ENCODE peak calls at places on chromosome 19, in seven cellular contexts. V is GM04504, D is cardiac fibroblast, B is fibroblast of pulmonary artery, C is SK-N-SH, A is endothelial cell, G is NCI-H1930. W is an unnamed sample.

GRCh38 chr19:20371911-20372310 is 193.7 kb downstream of the ZNF737 start:
- DNase-seq in V (no peak), D (no peak), B (no peak), C (no peak), A (no peak), G (no peak), W (no peak)

GRCh38 chr19:31258211-31259052 is 90.8 kb downstream of the TSHZ3 start:
- DNase-seq in V (no peak), D (no peak), B (no peak), C (peak), A (no peak), G (no peak), W (peak)

GRCh38 chr19:45593520-45593919 is 8.5 kb downstream of the GPR4 start:
- DNase-seq in V (no peak), D (no peak), B (no peak), C (no peak), A (no peak), G (no peak), W (no peak)

GRCh38 chr19:14002571-14003278 is 3.4 kb downstream of the RFX1 start:
- DNase-seq in V (no peak), D (no peak), B (no peak), C (no peak), A (no peak), G (no peak), W (no peak)

GRCh38 chr19:45265375-45265774 is 14.3 kb downstream of the MARK4 start:
- DNase-seq in V (no peak), D (no peak), B (no peak), C (no peak), A (no peak), G (no peak), W (no peak)

GRCh38 chr19:10805075-10805757 is 30.8 kb downstream of the TMED1 start:
- DNase-seq in V (no peak), D (no peak), B (no peak), C (no peak), A (no peak), G (no peak), W (no peak)

GRCh38 chr19:35294328-35294727 is 2.4 kb downstream of the MAG start:
- DNase-seq in V (no peak), D (peak), B (no peak), C (no peak), A (no peak), G (no peak), W (no peak)

GRCh38 chr19:51716925-51717324 is 6.9 kb downstream of the HAS1 start:
- DNase-seq in V (no peak), D (no peak), B (no peak), C (no peak), A (no peak), G (no peak), W (no peak)

GRCh38 chr19:45901432-45901903 is 945 bp downstream of the MYPOP start:
- DNase-seq in V (no peak), D (peak), B (peak), C (peak), A (no peak), G (no peak), W (peak)

GRCh38 chr19:12112701-12113100 is 27.4 kb downstream of the ZNF20 start:
- DNase-seq in V (no peak), D (no peak), B (no peak), C (no peak), A (no peak), G (no peak), W (no peak)

GRCh38 chr19:38932425-38933179 is 1.9 kb downstream of the MRPS12 start:
- DNase-seq in V (no peak), D (peak), B (peak), C (no peak), A (no peak), G (peak), W (peak)

GRCh38 chr19:1618157-1619093 is 13.2 kb upstream of the UQCR11 start:
- DNase-seq in V (no peak), D (peak), B (peak), C (peak), A (peak), G (no peak), W (peak)

GRCh38 chr19:53945998-53946397 is 16.7 kb upstream of the CACNG8 start:
- DNase-seq in V (no peak), D (no peak), B (no peak), C (no peak), A (no peak), G (no peak), W (no peak)

GRCh38 chr19:13692096-13692495 is 72.2 kb upstream of the MRI1 start:
- DNase-seq in V (peak), D (peak), B (peak), C (no peak), A (no peak), G (no peak), W (no peak)

GRCh38 chr19:5445667-5446066 is 9.6 kb upstream of the ZNRF4 start:
- DNase-seq in V (no peak), D (peak), B (no peak), C (no peak), A (no peak), G (no peak), W (no peak)